ENCODE peak calls at places on chromosomes 4 and X, in nine cellular contexts. J is ureter, B is dorsolateral prefrontal cortex, R is NAMALWA, T is endothelial cell, H is NCI-H524 treated with DMSO at 0.1 percent for 48 hours, C is right cardiac atrium, D is ecto neural progenitor cell, Y is HFFc6. O is an unnamed sample.

GRCh38 chr4:155371432-155372043 is 5.2 kb downstream of the MAP9 start:
- DNase-seq in J (no peak), Y (no peak), T (no peak), D (no peak), C (no peak), R (peak), H (no peak), B (no peak), O (no peak)

GRCh38 chr4:128775916-128776315 is 33.6 kb upstream of the JADE1 start:
- DNase-seq in T (no peak), J (no peak), B (no peak), R (no peak), Y (no peak), D (no peak), H (peak), C (no peak), O (no peak)

GRCh38 chr4:48629458-48629857 is 139.4 kb downstream of the ZAR1 start:
- DNase-seq in J (no peak), B (no peak), H (no peak), D (no peak), C (no peak), R (no peak), Y (no peak), T (no peak), O (no peak)

GRCh38 chr4:184328022-184328736 is 110.5 kb upstream of the ENPP6 start:
- DNase-seq in H (no peak), R (peak), J (peak), T (no peak), Y (no peak), B (no peak), C (no peak), D (no peak), O (no peak)

GRCh38 chr4:122775039-122775438 is 42.5 kb downstream of the BBS12 start:
- DNase-seq in H (no peak), B (no peak), R (no peak), Y (no peak), D (no peak), J (no peak), C (no peak), T (no peak), O (no peak)

GRCh38 chrX:40908857-40909475 is 173.6 kb upstream of the MED14 start:
- DNase-seq in T (no peak), H (no peak), J (no peak), Y (peak), C (no peak), D (no peak), B (no peak), R (no peak), O (no peak)

GRCh38 chr4:4818440-4819212 is 40.8 kb upstream of the MSX1 start:
- DNase-seq in H (no peak), B (no peak), Y (no peak), D (peak), R (no peak), T (no peak), J (no peak), C (no peak), O (no peak)

GRCh38 chrX:41718481-41719245 is 5.3 kb upstream of the GPR82 start:
- DNase-seq in Y (no peak), J (no peak), C (no peak), R (no peak), D (peak), H (no peak), T (no peak), B (no peak), O (no peak)

GRCh38 chr4:24473309-24473721 is 111.0 kb downstream of the DHX15 start:
- DNase-seq in Y (peak), D (no peak), C (peak), R (peak), J (peak), B (peak), H (peak), T (no peak), O (no peak)

GRCh38 chrX:55056820-55057690 is 17.8 kb upstream of the PAGE2B start:
- DNase-seq in D (no peak), T (no peak), Y (peak), B (no peak), C (no peak), R (peak), H (peak), J (no peak), O (no peak)

GRCh38 chr4:173538903-173539445 is 8.9 kb upstream of the HAND2 start:
- DNase-seq in T (no peak), R (no peak), B (no peak), J (no peak), C (no peak), H (no peak), Y (no peak), D (no peak), O (no peak)

GRCh38 chr4:87527446-87528240 is 1.5 kb downstream of the SPARCL1 start:
- DNase-seq in D (no peak), C (peak), R (no peak), T (no peak), H (no peak), J (no peak), Y (no peak), B (no peak), O (no peak)

GRCh38 chr4:34271479-34272355 is 1972.6 kb downstream of the ARAP2 start:
- DNase-seq in B (no peak), J (no peak), Y (no peak), H (no peak), T (no peak), D (no peak), C (no peak), R (no peak), O (no peak)

GRCh38 chr4:7928711-7929505 is 10.8 kb downstream of the AFAP1 start:
- DNase-seq in T (no peak), D (peak), C (no peak), J (no peak), B (no peak), H (no peak), R (no peak), Y (peak), O (no peak)